ENCODE peak calls at places on chromosome 20, in four cellular contexts. Q is hepatocyte, R is neural progenitor cell, S is neural crest cell. E is an unnamed sample.

GRCh38 chr20:53582574-53583351 is 10.9 kb downstream of the ZNF217 start:
- DNase-seq in Q (peak), R (peak), S (no peak), E (no peak)

GRCh38 chr20:20658871-20659415 is 53.5 kb downstream of the RALGAPA2 start:
- DNase-seq in Q (no peak), R (no peak), S (no peak), E (no peak)

GRCh38 chr20:37680420-37680819 is 13.4 kb upstream of the CTNNBL1 start:
- DNase-seq in Q (peak), R (no peak), S (no peak), E (no peak)

GRCh38 chr20:62702886-62703852 is 5.5 kb upstream of the NTSR1 start:
- DNase-seq in Q (peak), R (no peak), S (no peak), E (no peak)

GRCh38 chr20:18904624-18905023 is 91.0 kb downstream of the SCP2D1 start:
- DNase-seq in Q (peak), R (peak), S (no peak), E (no peak)

GRCh38 chr20:44039147-44039546 is 124.5 kb downstream of the TOX2 start:
- DNase-seq in Q (no peak), R (no peak), S (no peak), E (no peak)

GRCh38 chr20:44862286-44862685 is 23.2 kb upstream of the YWHAB start:
- DNase-seq in Q (no peak), R (no peak), S (no peak), E (no peak)

GRCh38 chr20:4341804-4342560 is 326.6 kb upstream of the RNF24 start:
- DNase-seq in Q (peak), R (peak), S (no peak), E (no peak)

GRCh38 chr20:14992961-14993360 is 655.5 kb upstream of the FLRT3 start:
- DNase-seq in Q (peak), R (no peak), S (no peak), E (no peak)

GRCh38 chr20:44429419-44430269 is 46.0 kb upstream of the TTPAL start:
- DNase-seq in Q (no peak), R (no peak), S (no peak), E (no peak)

GRCh38 chr20:18587665-18588553 is at the start of gene DTD1:
- DNase-seq in Q (peak), R (peak), S (peak), E (peak)

GRCh38 chr20:17281478-17281877 is 54.6 kb downstream of the PCSK2 start:
- DNase-seq in Q (peak), R (peak), S (peak), E (peak)

GRCh38 chr20:5608448-5609161 is 141.6 kb upstream of the SHLD1 start:
- DNase-seq in Q (no peak), R (no peak), S (no peak), E (no peak)

GRCh38 chr20:62492711-62493110 is 16.9 kb upstream of the GATA5 start:
- DNase-seq in Q (no peak), R (no peak), S (no peak), E (no peak)

GRCh38 chr20:21101453-21102251 is 4.5 kb downstream of the LINC00237 start:
- DNase-seq in Q (peak), R (peak), S (peak), E (peak)

GRCh38 chr20:36342721-36343120 is 36.6 kb downstream of the DLGAP4 start:
- DNase-seq in Q (no peak), R (no peak), S (no peak), E (no peak)

GRCh38 chr20:37801921-37802320 is 101.0 kb upstream of the VSTM2L start:
- DNase-seq in Q (no peak), R (no peak), S (no peak), E (no peak)

GRCh38 chr20:4573564-4574355 is 147.9 kb upstream of the PRND start:
- DNase-seq in Q (no peak), R (no peak), S (no peak), E (no peak)

GRCh38 chr20:5714261-5715041 is 35.8 kb upstream of the SHLD1 start:
- DNase-seq in Q (peak), R (peak), S (no peak), E (peak)

GRCh38 chr20:55205684-55206083 is 730.3 kb downstream of the DOK5 start:
- DNase-seq in Q (no peak), R (no peak), S (no peak), E (no peak)

GRCh38 chr20:1950836-1951235 is 43.0 kb downstream of the PDYN start:
- DNase-seq in Q (no peak), R (peak), S (no peak), E (peak)
- TF ChIP-seq CTCF in Q (no peak), R (no peak), S (no peak), E (no peak)

GRCh38 chr20:42530855-42531674 is 658.6 kb downstream of the PTPRT start:
- DNase-seq in Q (peak), R (peak), S (peak), E (peak)
- TF ChIP-seq CTCF in Q (peak), R (peak), S (peak), E (peak)

DNA sequence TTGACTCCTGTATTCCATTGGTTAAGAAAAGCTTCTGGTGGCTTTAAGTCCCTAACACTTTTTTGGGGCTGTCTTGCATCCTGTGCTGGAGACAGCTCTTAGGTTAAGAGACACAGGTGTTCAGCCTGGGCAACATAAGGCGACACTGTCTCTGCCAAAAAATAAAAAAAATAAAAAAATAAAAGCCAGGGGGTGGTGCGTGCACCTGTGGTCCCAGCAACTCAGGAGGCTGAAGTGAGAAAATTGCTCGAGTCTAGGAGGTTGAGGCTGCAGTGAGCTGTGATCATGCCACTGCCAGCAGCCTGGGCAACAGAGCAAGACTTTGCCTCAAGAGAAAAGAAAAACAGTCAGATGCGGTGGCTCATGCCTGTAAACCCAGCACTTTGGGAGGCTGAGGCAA is 55.6 kb upstream of the ZMYND8 start:
- DNase-seq in Q (no peak), R (no peak), S (no peak), E (no peak)
- TF ChIP-seq CTCF in Q (no peak), R (no peak), S (no peak), E (no peak)

DNA sequence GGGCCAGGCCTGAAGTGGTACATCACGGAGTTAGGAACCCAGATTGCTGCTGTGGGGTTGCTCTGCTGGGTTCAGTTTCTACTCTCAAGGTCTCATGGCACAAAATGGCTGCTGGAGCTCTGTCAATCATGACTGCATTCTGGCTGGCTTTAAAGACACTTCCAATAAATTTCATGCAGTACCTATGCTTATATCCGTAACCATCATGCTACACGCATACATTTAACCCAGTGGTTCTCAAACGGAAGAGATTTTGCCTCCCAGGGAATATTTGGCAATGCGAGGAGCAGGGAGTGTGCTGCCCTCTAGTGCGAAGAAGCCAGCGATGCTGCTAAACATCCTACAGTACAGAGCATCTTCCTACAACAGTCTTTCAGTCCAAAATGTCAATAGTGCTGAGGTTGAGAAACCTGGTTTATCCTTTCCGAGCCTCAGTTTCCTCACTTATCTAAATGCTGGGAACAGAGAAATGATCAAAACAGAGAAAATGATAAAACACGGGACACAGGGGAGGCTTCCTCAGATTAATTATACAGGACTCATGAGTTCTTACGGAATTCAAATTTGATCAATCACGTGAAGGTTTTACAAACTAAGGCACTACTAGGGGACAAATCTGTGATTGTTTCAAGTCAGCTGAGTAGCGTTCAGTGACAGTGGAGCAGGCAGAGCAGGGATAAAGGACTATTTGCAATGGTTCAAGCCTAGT is 9.6 kb upstream of the SLC2A10 start:
- DNase-seq in Q (peak), R (peak), S (no peak), E (no peak)
- TF ChIP-seq CTCF in Q (peak), R (peak), S (peak), E (peak)

DNA sequence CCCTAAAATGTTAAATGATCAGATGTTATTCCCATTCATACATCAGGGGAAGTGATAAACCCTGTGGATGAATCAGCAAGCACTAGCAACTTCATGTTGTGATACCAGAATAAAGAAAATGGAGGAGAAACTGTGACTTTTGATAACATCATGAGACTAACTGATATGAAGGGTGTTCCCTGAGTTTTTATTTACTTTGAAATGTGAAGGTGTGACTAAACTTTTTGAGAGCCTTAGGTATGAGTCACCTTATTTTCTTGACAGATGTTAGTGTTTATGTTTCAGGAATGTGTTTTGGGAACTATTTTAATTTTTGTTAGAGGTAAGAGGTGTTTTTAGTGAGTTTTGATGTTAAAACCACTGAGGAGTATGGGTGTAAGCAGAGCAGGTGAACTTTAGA is 4.4 kb downstream of the PARD6B start:
- DNase-seq in Q (no peak), R (no peak), S (no peak), E (no peak)
- TF ChIP-seq CTCF in Q (no peak), R (no peak), S (no peak), E (no peak)

E was measured in nephron progenitor cell.